ENCODE peak calls at places on chromosomes 11 and 22, in nine cellular contexts. L is Caco-2, C is NB4, A is MCF 10A, W is fibroblast of pulmonary artery, V is AG10803, K is PC-3, S is PC-9, I is GM23338. M is an unnamed sample.
A peak's percentile ranks its signal among the peaks of the same experiment; 100 is the strongest.

GRCh38 chr11:129791515-129791914 is 24.1 kb upstream of the TMEM45B start:
- DNase-seq in L (no peak), C (no peak), A (no peak), W (no peak), V (no peak), K (no peak), S (no peak), I (no peak), M (no peak)

GRCh38 chr11:74534216-74534615 is 40.7 kb upstream of the LIPT2 start:
- DNase-seq in L (no peak), C (no peak), A (no peak), W (no peak), V (no peak), K (no peak), S (no peak), I (peak; percentile 25), M (no peak)

GRCh38 chr11:61983419-61983818 is 16.0 kb upstream of the FTH1 start:
- DNase-seq in L (no peak), C (no peak), A (no peak), W (no peak), V (no peak), K (no peak), S (no peak), I (no peak), M (no peak)

GRCh38 chr11:16909375-16910035 is 104.7 kb downstream of the PLEKHA7 start:
- DNase-seq in L (no peak), C (no peak), A (no peak), W (no peak), V (no peak), K (no peak), S (no peak), I (no peak), M (no peak)

GRCh38 chr11:518463-519202 is 11.6 kb upstream of the RNH1 start:
- DNase-seq in L (peak; percentile 94), C (peak; percentile 94), A (peak; percentile 98), W (peak; percentile 94), V (peak; percentile 98), K (peak; percentile 95), S (peak; percentile 92), I (peak; percentile 89), M (peak; percentile 93)

GRCh38 chr22:29031236-29031982 is 30.2 kb downstream of the C22orf31 start:
- DNase-seq in L (no peak), C (no peak), A (peak; percentile 95), W (peak; percentile 95), V (peak; percentile 87), K (peak; percentile 83), S (peak; percentile 60), I (peak; percentile 82), M (peak; percentile 84)

GRCh38 chr22:45903355-45904149 is 73.4 kb downstream of the WNT7B start:
- DNase-seq in L (no peak), C (peak; percentile 70), A (peak; percentile 85), W (peak; percentile 49), V (peak; percentile 58), K (peak; percentile 60), S (peak; percentile 87), I (no peak), M (peak; percentile 62)

GRCh38 chr11:8038393-8038792 is 42.6 kb upstream of the TUB start:
- DNase-seq in L (no peak), C (no peak), A (no peak), W (no peak), V (no peak), K (no peak), S (no peak), I (peak; percentile 63), M (no peak)

GRCh38 chr11:120471131-120471530 is 40.4 kb upstream of the GRIK4 start:
- DNase-seq in L (no peak), C (no peak), A (no peak), W (peak; percentile 61), V (peak; percentile 93), K (peak; percentile 13), S (no peak), I (no peak), M (no peak)

GRCh38 chr22:21030032-21030431 is 2.3 kb downstream of the SLC7A4 start:
- DNase-seq in L (no peak), C (no peak), A (no peak), W (no peak), V (no peak), K (no peak), S (no peak), I (no peak), M (no peak)

GRCh38 chr11:122879785-122880184 is 2.8 kb upstream of the JHY start:
- DNase-seq in L (no peak), C (no peak), A (no peak), W (no peak), V (no peak), K (no peak), S (no peak), I (peak; percentile 77), M (no peak)

GRCh38 chr22:40499187-40499753 is 128.9 kb downstream of the SGSM3 start:
- DNase-seq in L (no peak), C (peak; percentile 74), A (peak; percentile 90), W (peak; percentile 97), V (peak; percentile 97), K (peak; percentile 91), S (peak; percentile 49), I (no peak), M (peak; percentile 44)

GRCh38 chr22:30655532-30655931 is 12.1 kb downstream of the DUSP18 start:
- DNase-seq in L (no peak), C (no peak), A (no peak), W (no peak), V (no peak), K (no peak), S (no peak), I (peak; percentile 79), M (no peak)

GRCh38 chr22:47422736-47423135 is 660.3 kb downstream of the TBC1D22A start:
- DNase-seq in L (no peak), C (no peak), A (no peak), W (no peak), V (no peak), K (no peak), S (no peak), I (no peak), M (no peak)

DNA sequence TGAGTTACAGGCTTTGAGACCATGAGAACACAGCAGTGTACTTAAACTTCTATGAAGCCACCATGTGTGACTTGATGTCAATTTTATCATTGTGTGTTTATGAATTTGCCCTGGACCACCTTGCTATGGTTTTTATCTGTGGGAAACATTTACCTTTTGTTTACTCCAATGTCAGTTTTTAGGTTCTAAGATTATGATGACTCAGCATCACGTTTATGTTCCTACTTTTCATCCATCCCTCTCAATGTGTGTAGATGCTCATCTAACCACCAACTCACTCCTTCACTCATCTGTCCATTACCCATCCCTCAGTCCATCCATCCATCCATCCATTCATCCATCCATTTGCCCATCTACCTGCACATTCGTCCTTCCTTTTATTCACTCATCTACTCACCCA is 338.8 kb downstream of the MIAT start:
- DNase-seq in L (no peak), C (no peak), A (no peak), W (no peak), V (no peak), K (no peak), S (no peak), I (no peak), M (no peak)
- TF ChIP-seq CTCF in L (no peak), C (no peak), A (no peak), W (no peak), V (no peak), K (no peak), S (no peak), I (no peak), M (no peak)

GRCh38 chr11:68691402-68691784 is 7.0 kb downstream of the GAL start:
- DNase-seq in L (peak; percentile 28), C (no peak), A (no peak), W (no peak), V (no peak), K (no peak), S (no peak), I (no peak), M (no peak)

GRCh38 chr11:68692115-68692514 is 7.8 kb downstream of the GAL start:
- DNase-seq in L (peak; percentile 37), C (no peak), A (no peak), W (no peak), V (no peak), K (no peak), S (no peak), I (no peak), M (no peak)

GRCh38 chr11:68688881-68689280 is 4.5 kb downstream of the GAL start:
- DNase-seq in L (no peak), C (no peak), A (no peak), W (no peak), V (no peak), K (no peak), S (no peak), I (no peak), M (no peak)

GRCh38 chr11:68689737-68690625 is 5.6 kb downstream of the GAL start:
- DNase-seq in L (no peak), C (no peak), A (no peak), W (no peak), V (no peak), K (no peak), S (no peak), I (no peak), M (no peak)

GRCh38 chr11:68690671-68691401 is 6.5 kb downstream of the GAL start:
- DNase-seq in L (peak; percentile 17), C (no peak), A (peak; percentile 13), W (no peak), V (no peak), K (no peak), S (no peak), I (no peak), M (no peak)
- TF ChIP-seq CTCF in L (no peak), C (no peak), A (no peak), W (no peak), V (peak; percentile 24), K (peak; percentile 55), S (no peak), I (peak; percentile 47), M (no peak)

DNA sequence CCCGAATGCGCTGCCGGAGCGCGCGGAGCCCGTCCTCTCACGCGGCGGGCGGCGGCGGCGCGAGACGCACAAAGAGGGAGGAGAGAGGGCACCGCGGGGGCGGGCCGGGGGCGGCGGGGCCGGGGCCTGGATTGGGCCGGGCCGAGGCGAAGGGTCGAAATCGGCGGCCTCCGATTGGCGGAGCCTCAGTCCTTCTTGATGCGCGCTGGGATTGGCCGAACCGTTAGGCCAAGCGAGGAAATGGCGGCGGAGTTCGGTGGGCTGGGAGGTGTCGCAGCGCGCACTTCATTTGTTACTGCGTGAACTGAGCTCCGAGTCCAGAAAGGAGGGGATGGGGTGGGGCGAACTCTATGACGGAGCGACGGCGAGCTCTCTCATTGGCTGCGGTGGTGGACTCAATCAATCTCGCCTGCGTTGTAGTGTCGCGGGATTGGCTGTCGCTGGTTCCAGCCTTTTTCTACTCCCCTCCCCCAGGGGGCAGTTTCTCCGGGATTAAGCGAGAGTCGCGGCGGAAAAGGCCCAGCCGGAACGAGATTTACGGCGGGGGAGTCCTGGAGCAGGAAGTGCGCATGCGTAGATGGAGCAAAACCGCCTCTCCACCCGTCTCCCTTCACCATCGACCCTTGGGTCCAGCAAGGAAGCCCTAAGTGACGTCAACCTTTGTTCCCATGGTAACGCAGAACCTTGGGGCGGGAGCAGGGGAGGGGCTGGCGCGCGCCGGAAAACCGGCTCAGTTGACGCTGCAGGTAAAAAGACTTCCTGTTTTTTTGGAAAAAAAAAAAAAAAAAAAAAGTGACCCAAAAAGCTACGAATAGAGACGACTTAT is at the start of gene SF1:
- DNase-seq in L (peak; percentile 100), C (peak; percentile 100), A (peak; percentile 100), W (peak; percentile 100), V (peak; percentile 99), K (peak; percentile 100), S (peak; percentile 100), I (peak; percentile 100), M (peak; percentile 99)
- TF ChIP-seq CTCF in L (no peak), C (no peak), A (no peak), W (no peak), V (no peak), K (no peak), S (peak; percentile 2), I (no peak), M (no peak)

GRCh38 chr22:23385301-23386244 is 194.5 kb downstream of the IGLL1 start:
- DNase-seq in L (peak; percentile 79), C (peak; percentile 76), A (peak; percentile 64), W (peak; percentile 85), V (peak; percentile 69), K (peak; percentile 80), S (peak; percentile 75), I (peak; percentile 83), M (peak; percentile 88)
- TF ChIP-seq CTCF in L (peak; percentile 97), C (peak; percentile 93), A (peak; percentile 98), W (peak; percentile 91), V (peak; percentile 91), K (peak; percentile 82), S (peak; percentile 98), I (peak; percentile 91), M (peak; percentile 99)

M was measured in Calu3.